ENCODE peak calls at places on chromosomes 1 and 21, in five cellular contexts. F is CD4-positive, CD25-positive, alpha-beta regulatory T cell; S is choroid plexus epithelial cell; T is stomach; N is Peyer's patch. L is an unnamed sample.

GRCh38 chr1:50368179-50369007 is 54.9 kb downstream of the DMRTA2 start:
- DNase-seq in N (peak; percentile 55), F (no peak), T (peak; percentile 42), S (peak; percentile 25), L (peak; percentile 34)

GRCh38 chr21:31888936-31889371 is 16.1 kb downstream of the HUNK start:
- DNase-seq in N (no peak), S (no peak), F (no peak), T (no peak), L (peak; percentile 64)

GRCh38 chr21:42883921-42884320 is 4.6 kb upstream of the WDR4 start:
- DNase-seq in S (no peak), N (no peak), T (no peak), F (no peak), L (no peak)

GRCh38 chr1:209576798-209577197 is 6.7 kb upstream of the CAMK1G start:
- DNase-seq in F (peak; percentile 31), S (peak; percentile 70), N (peak; percentile 84), T (peak; percentile 83), L (peak; percentile 53)

GRCh38 chr1:55632058-55632457 is 416.9 kb upstream of the USP24 start:
- DNase-seq in T (no peak), N (no peak), F (no peak), S (peak; percentile 73), L (no peak)

GRCh38 chr21:36584980-36585940 is 105.3 kb upstream of the CLDN14 start:
- DNase-seq in N (no peak), S (peak; percentile 21), F (no peak), T (no peak), L (peak; percentile 28)

GRCh38 chr1:10903826-10904225 is 107.4 kb upstream of the CASZ1 start:
- DNase-seq in N (no peak), F (peak; percentile 18), S (no peak), T (no peak), L (peak; percentile 60)

GRCh38 chr1:231315887-231316286 is 21.8 kb downstream of the EXOC8 start:
- DNase-seq in T (peak; percentile 44), F (peak; percentile 26), S (peak; percentile 37), N (peak; percentile 60), L (peak; percentile 65)

GRCh38 chr1:115364776-115365155 is 26.7 kb upstream of the NGF start:
- DNase-seq in T (no peak), S (no peak), N (no peak), F (no peak), L (no peak)

GRCh38 chr1:15153842-15154479 is 414 bp downstream of the TMEM51 start:
- DNase-seq in S (peak; percentile 62), N (peak; percentile 86), F (no peak), T (peak; percentile 73), L (no peak)

GRCh38 chr1:5959087-5959486 is 33.1 kb downstream of the NPHP4 start:
- DNase-seq in F (no peak), S (no peak), N (peak; percentile 26), T (no peak), L (no peak)

GRCh38 chr21:31198575-31198974 is 145.5 kb downstream of the TIAM1 start:
- DNase-seq in S (peak; percentile 81), N (no peak), T (no peak), F (peak; percentile 57), L (peak; percentile 61)

GRCh38 chr1:234000557-234001081 is 96.1 kb downstream of the SLC35F3 start:
- DNase-seq in S (no peak), T (no peak), F (no peak), N (no peak), L (no peak)

GRCh38 chr1:226064816-226065248 is 2.3 kb downstream of the H3-3A start:
- DNase-seq in S (peak; percentile 82), T (peak; percentile 52), N (no peak), F (peak; percentile 71), L (peak; percentile 74)

GRCh38 chr21:44615881-44616590 is 4.2 kb downstream of the KRTAP10-8 start:
- DNase-seq in N (peak; percentile 36), T (no peak), F (no peak), S (no peak), L (no peak)

GRCh38 chr1:219031821-219032220 is 141.9 kb upstream of the LYPLAL1 start:
- DNase-seq in F (no peak), N (no peak), T (no peak), S (peak; percentile 22), L (no peak)

GRCh38 chr1:173202430-173203145 is 4.5 kb downstream of the TNFSF4 start:
- DNase-seq in N (no peak), S (peak; percentile 93), T (no peak), F (no peak), L (peak; percentile 58)

GRCh38 chr1:155003766-155004351 is 1.3 kb downstream of the ZBTB7B start:
- DNase-seq in N (peak; percentile 88), T (peak; percentile 76), F (no peak), S (peak; percentile 39), L (peak; percentile 80)

GRCh38 chr1:43147625-43148319 is 24.3 kb downstream of the EBNA1BP2 start:
- DNase-seq in F (no peak), N (peak; percentile 63), S (peak; percentile 67), T (peak; percentile 84), L (no peak)

GRCh38 chr1:195754874-195755273 is 853.4 kb downstream of the KCNT2 start:
- DNase-seq in S (peak; percentile 13), N (no peak), T (no peak), F (no peak), L (no peak)

GRCh38 chr1:231933711-231934626 is 307.4 kb downstream of the DISC1 start:
- DNase-seq in F (no peak), S (no peak), N (no peak), T (no peak), L (no peak)

GRCh38 chr1:53688703-53689102 is 50.3 kb downstream of the GLIS1 start:
- DNase-seq in S (no peak), N (no peak), T (no peak), F (no peak), L (peak; percentile 24)

GRCh38 chr1:40650075-40650474 is 15.4 kb downstream of the RIMS3 start:
- DNase-seq in T (no peak), N (no peak), S (no peak), F (no peak), L (peak; percentile 24)

GRCh38 chr1:214977133-214977532 is 105.4 kb upstream of the KCNK2 start:
- DNase-seq in S (peak; percentile 81), T (no peak), F (no peak), N (no peak), L (no peak)

GRCh38 chr1:228071839-228072657 is 10.5 kb upstream of the ARF1 start:
- DNase-seq in S (no peak), F (no peak), T (no peak), N (no peak), L (no peak)

GRCh38 chr1:216596298-216596947 is 126.8 kb downstream of the ESRRG start:
- DNase-seq in F (no peak), T (no peak), S (no peak), N (no peak), L (no peak)

GRCh38 chr1:212118167-212118871 is 82.8 kb downstream of the DTL start:
- DNase-seq in S (peak; percentile 88), F (no peak), N (no peak), T (peak; percentile 55), L (no peak)

GRCh38 chr1:212119397-212119837 is 83.9 kb downstream of the DTL start:
- DNase-seq in S (no peak), F (no peak), T (no peak), N (no peak), L (no peak)

GRCh38 chr1:212118872-212119260 is 83.3 kb downstream of the DTL start:
- DNase-seq in F (no peak), T (no peak), N (no peak), S (no peak), L (no peak)

GRCh38 chr1:212121772-212122171 is 86.2 kb downstream of the DTL start:
- DNase-seq in T (no peak), S (peak; percentile 28), N (no peak), F (peak; percentile 2), L (no peak)

DNA sequence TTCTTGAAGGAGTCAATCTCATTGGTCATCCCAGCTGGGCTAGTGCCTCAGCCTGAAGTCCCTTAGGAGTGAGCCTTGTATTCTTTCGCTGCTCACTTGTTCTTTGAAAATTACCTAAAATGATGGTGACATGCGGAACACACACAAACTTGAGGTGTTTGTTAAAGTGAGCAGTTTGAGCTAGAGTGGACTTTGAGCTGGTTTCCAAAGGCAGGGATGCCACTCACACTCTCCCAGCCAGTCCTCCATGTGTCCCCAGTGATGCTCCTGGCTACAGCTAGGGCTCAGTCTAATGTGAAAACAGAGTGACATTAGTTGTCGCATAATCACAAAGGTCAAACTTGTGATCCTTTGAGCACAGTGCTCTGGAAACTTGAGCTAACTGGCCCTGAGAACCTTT is 84.3 kb downstream of the DTL start:
- DNase-seq in T (no peak), F (no peak), S (no peak), N (no peak), L (no peak)
- H3K4me3 ChIP-seq in T (no peak overlapping the region), F (no peak overlapping the region), S (no peak overlapping the region), N (no peak overlapping the region), L (no peak overlapping the region)

GRCh38 chr1:212287261-212287895 is 2.2 kb downstream of the PPP2R5A start:
- DNase-seq in N (no peak), T (no peak), S (no peak), F (no peak), L (no peak)
- H3K4me3 ChIP-seq in N (peak overlapping the region; percentile 100), T (peak overlapping the region; percentile 78), S (peak overlapping the region; percentile 84), F (peak overlapping the region; percentile 98), L (peak overlapping the region; percentile 96)

GRCh38 chr21:39384674-39385298 is 35.9 kb upstream of the HMGN1 start:
- DNase-seq in S (peak; percentile 18), N (no peak), F (no peak), T (no peak), L (peak; percentile 72)

GRCh38 chr21:39387461-39388037 is 38.7 kb upstream of the HMGN1 start:
- DNase-seq in F (peak; percentile 87), T (peak; percentile 92), N (peak; percentile 88), S (peak; percentile 89), L (peak; percentile 93)

GRCh38 chr21:39386899-39387298 is 38.0 kb upstream of the HMGN1 start:
- DNase-seq in N (no peak), S (no peak), F (no peak), T (no peak), L (no peak)

GRCh38 chr21:39385299-39386145 is 36.6 kb upstream of the HMGN1 start:
- DNase-seq in T (peak; percentile 92), S (peak; percentile 89), F (peak; percentile 46), N (peak; percentile 94), L (peak; percentile 90)

GRCh38 chr21:39386194-39386593 is 37.3 kb upstream of the HMGN1 start:
- DNase-seq in T (peak; percentile 37), F (no peak), S (peak; percentile 6), N (no peak), L (peak; percentile 84)
- H3K4me3 ChIP-seq in T (peak overlapping the region; percentile 39), F (peak overlapping the region; percentile 37), S (peak overlapping the region; percentile 62), N (peak overlapping the region; percentile 39), L (peak overlapping the region; percentile 54)

GRCh38 chr1:202016022-202016624 is 5.7 kb downstream of the ELF3 start:
- DNase-seq in T (peak; percentile 30), S (peak; percentile 56), F (no peak), N (peak; percentile 57), L (no peak)

GRCh38 chr1:202014060-202014459 is 3.7 kb downstream of the ELF3 start:
- DNase-seq in N (no peak), S (no peak), T (no peak), F (no peak), L (no peak)

GRCh38 chr1:202016717-202017384 is 6.5 kb downstream of the ELF3 start:
- DNase-seq in F (no peak), N (no peak), S (no peak), T (no peak), L (no peak)

GRCh38 chr1:202014915-202015676 is 4.7 kb downstream of the ELF3 start:
- DNase-seq in S (no peak), N (peak; percentile 65), F (no peak), T (peak; percentile 55), L (no peak)

DNA sequence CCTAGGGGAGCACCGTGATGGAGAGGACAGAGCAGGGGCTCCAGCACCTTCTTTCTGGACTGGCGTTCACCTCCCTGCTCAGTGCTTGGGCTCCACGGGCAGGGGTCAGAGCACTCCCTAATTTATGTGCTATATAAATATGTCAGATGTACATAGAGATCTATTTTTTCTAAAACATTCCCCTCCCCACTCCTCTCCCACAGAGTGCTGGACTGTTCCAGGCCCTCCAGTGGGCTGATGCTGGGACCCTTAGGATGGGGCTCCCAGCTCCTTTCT is 5.2 kb downstream of the ELF3 start:
- DNase-seq in S (no peak), N (no peak), F (no peak), T (no peak), L (no peak)
- H3K4me3 ChIP-seq in S (no peak overlapping the region), N (peak overlapping the region; percentile 67), F (no peak overlapping the region), T (peak overlapping the region; percentile 64), L (no peak overlapping the region)

L was measured in NB4.